ENCODE peak calls at places on chromosomes 6 and 20, in six cellular contexts. W is stimulated activated CD8-positive, alpha-beta memory T cell treated with anti-CD3 and anti-CD28 coated beads, Interleukin-4, amount 100 ng/mL, for 24 hours; S is GM03348; G is upper lobe of right lung; E is endothelial cell; I is cardiac fibroblast. U is an unnamed sample.

GRCh38 chr6:144353871-144354314 is 68.8 kb downstream of the UTRN start:
- DNase-seq in W (no peak), S (no peak), G (no peak), E (no peak), I (no peak), U (no peak)

GRCh38 chr20:10670521-10671220 is 3.1 kb downstream of the JAG1 start:
- DNase-seq in W (no peak), S (no peak), G (no peak), E (no peak), I (peak; percentile 30), U (no peak)

GRCh38 chr6:54191460-54191859 is 80.2 kb downstream of the MLIP start:
- DNase-seq in W (no peak), S (no peak), G (no peak), E (no peak), I (peak; percentile 78), U (no peak)

GRCh38 chr6:42417641-42418112 is 34.0 kb downstream of the TRERF1 start:
- DNase-seq in W (peak; percentile 44), S (no peak), G (no peak), E (no peak), I (peak; percentile 44), U (no peak)

GRCh38 chr6:26196846-26197683 is 109.8 kb downstream of the HFE start:
- DNase-seq in W (peak; percentile 61), S (peak; percentile 93), G (no peak), E (peak; percentile 59), I (peak; percentile 94), U (peak; percentile 82)

GRCh38 chr6:137902721-137903120 is 35.7 kb downstream of the TNFAIP3 start:
- DNase-seq in W (no peak), S (no peak), G (no peak), E (no peak), I (no peak), U (no peak)

GRCh38 chr20:48949304-48950170 is 28.0 kb downstream of the ARFGEF2 start:
- DNase-seq in W (no peak), S (no peak), G (no peak), E (peak; percentile 33), I (no peak), U (no peak)

GRCh38 chr6:24381476-24382219 is 21.1 kb upstream of the MRS2 start:
- DNase-seq in W (no peak), S (no peak), G (no peak), E (no peak), I (no peak), U (no peak)

GRCh38 chr6:71254323-71254722 is 34.3 kb upstream of the OGFRL1 start:
- DNase-seq in W (no peak), S (no peak), G (no peak), E (no peak), I (no peak), U (no peak)

GRCh38 chr20:4375881-4376280 is 345.8 kb upstream of the PRND start:
- DNase-seq in W (no peak), S (peak; percentile 42), G (no peak), E (no peak), I (peak; percentile 5), U (no peak)

GRCh38 chr6:89430563-89430962 is 2.4 kb upstream of the ANKRD6 start:
- DNase-seq in W (no peak), S (no peak), G (no peak), E (no peak), I (no peak), U (no peak)

GRCh38 chr6:74574794-74575193 is 631.1 kb downstream of the COL12A1 start:
- DNase-seq in W (no peak), S (no peak), G (no peak), E (no peak), I (peak; percentile 52), U (no peak)

GRCh38 chr6:112429226-112429625 is 82.1 kb downstream of the RFPL4B start:
- DNase-seq in W (no peak), S (no peak), G (no peak), E (peak; percentile 10), I (peak; percentile 39), U (no peak)

GRCh38 chr6:144595266-144595665 is 310.1 kb downstream of the UTRN start:
- DNase-seq in W (no peak), S (no peak), G (no peak), E (no peak), I (peak; percentile 13), U (no peak)

GRCh38 chr6:15489563-15489962 is 173.3 kb downstream of the DTNBP1 start:
- DNase-seq in W (no peak), S (no peak), G (no peak), E (no peak), I (no peak), U (no peak)

GRCh38 chr6:33822575-33823395 is 19.0 kb upstream of the MLN start:
- DNase-seq in W (no peak), S (peak; percentile 43), G (no peak), E (peak; percentile 35), I (peak; percentile 14), U (no peak)

GRCh38 chr6:112468359-112468758 is 121.2 kb downstream of the RFPL4B start:
- DNase-seq in W (no peak), S (peak; percentile 23), G (no peak), E (no peak), I (peak; percentile 10), U (no peak)

GRCh38 chr6:93806409-93807270 is 387.3 kb upstream of the EPHA7 start:
- DNase-seq in W (no peak), S (no peak), G (no peak), E (no peak), I (no peak), U (no peak)

GRCh38 chr6:150930816-150931215 is 65.3 kb downstream of the MTHFD1L start:
- DNase-seq in W (no peak), S (peak; percentile 71), G (no peak), E (no peak), I (peak; percentile 61), U (no peak)

GRCh38 chr6:160027076-160027475 is 58.2 kb downstream of the IGF2R start:
- DNase-seq in W (no peak), S (no peak), G (no peak), E (no peak), I (no peak), U (no peak)

GRCh38 chr20:25072226-25072811 is 9.6 kb downstream of the VSX1 start:
- DNase-seq in W (no peak), S (no peak), G (peak; percentile 10), E (peak; percentile 1), I (no peak), U (no peak)

GRCh38 chr20:62975251-62975770 is 22.8 kb downstream of the SLC17A9 start:
- DNase-seq in W (no peak), S (no peak), G (no peak), E (no peak), I (no peak), U (no peak)

GRCh38 chr6:27814665-27815424 is 97.4 kb downstream of the OR2B2 start:
- DNase-seq in W (no peak), S (peak; percentile 87), G (no peak), E (peak; percentile 63), I (peak; percentile 97), U (no peak)

GRCh38 chr6:115891111-115891669 is 169.5 kb downstream of the FRK start:
- DNase-seq in W (no peak), S (peak; percentile 32), G (no peak), E (no peak), I (no peak), U (no peak)

GRCh38 chr20:38187512-38187911 is 22.4 kb upstream of the TGM2 start:
- DNase-seq in W (no peak), S (peak; percentile 57), G (peak; percentile 70), E (no peak), I (no peak), U (no peak)

GRCh38 chr6:39083111-39083702 is 31.8 kb downstream of the SAYSD1 start:
- DNase-seq in W (no peak), S (no peak), G (no peak), E (no peak), I (no peak), U (no peak)

GRCh38 chr6:83592770-83593394 is 80.5 kb downstream of the PRSS35 start:
- DNase-seq in W (no peak), S (no peak), G (no peak), E (peak; percentile 14), I (peak; percentile 19), U (no peak)

GRCh38 chr6:158058156-158058723 is 76.6 kb downstream of the SYNJ2 start:
- DNase-seq in W (no peak), S (peak; percentile 58), G (no peak), E (no peak), I (peak; percentile 57), U (peak; percentile 31)

GRCh38 chr6:43436577-43437282 is 9.4 kb downstream of the ABCC10 start:
- DNase-seq in W (no peak), S (peak; percentile 71), G (no peak), E (no peak), I (peak; percentile 97), U (no peak)

GRCh38 chr6:89067796-89068195 is 12.8 kb upstream of the PNRC1 start:
- DNase-seq in W (no peak), S (no peak), G (no peak), E (no peak), I (no peak), U (no peak)

GRCh38 chr6:52514514-52514913 is 62.3 kb downstream of the TRAM2 start:
- DNase-seq in W (no peak), S (peak; percentile 73), G (no peak), E (no peak), I (peak; percentile 90), U (peak; percentile 49)

GRCh38 chr6:158559338-158559894 is 475 bp upstream of the TMEM181 start:
- DNase-seq in W (no peak), S (no peak), G (no peak), E (no peak), I (no peak), U (no peak)

GRCh38 chr6:78830810-78831209 is 36.5 kb upstream of the IRAK1BP1 start:
- DNase-seq in W (no peak), S (no peak), G (no peak), E (no peak), I (no peak), U (no peak)

GRCh38 chr6:55046869-55047422 is 127.4 kb upstream of the HCRTR2 start:
- DNase-seq in W (no peak), S (no peak), G (no peak), E (no peak), I (peak; percentile 2), U (peak; percentile 5)

GRCh38 chr6:51992834-51993233 is 94.6 kb downstream of the PKHD1 start:
- DNase-seq in W (no peak), S (no peak), G (no peak), E (no peak), I (no peak), U (no peak)